ENCODE peak calls at places on chromosomes 12 and 14, in six cellular contexts. M is lung, Y is AG09319, F is psoas muscle, K is thyroid gland, R is ovary. S is an unnamed sample.

GRCh38 chr12:65419284-65420072 is 141.0 kb downstream of the MSRB3 start:
- DNase-seq in M (no peak), Y (no peak), F (no peak), K (no peak), R (no peak), S (no peak)

GRCh38 chr12:9669534-9669933 is at the start of gene CLEC2D:
- DNase-seq in M (no peak), Y (no peak), F (no peak), K (no peak), R (no peak), S (peak)

GRCh38 chr12:104478396-104479140 is 21.8 kb downstream of the CHST11 start:
- DNase-seq in M (no peak), Y (no peak), F (no peak), K (no peak), R (no peak), S (peak)

GRCh38 chr14:62847168-62847567 is 198.1 kb downstream of the KCNH5 start:
- DNase-seq in M (no peak), Y (no peak), F (no peak), K (no peak), R (no peak), S (no peak)

GRCh38 chr14:89748004-89748403 is 206.5 kb downstream of the EFCAB11 start:
- DNase-seq in M (no peak), Y (no peak), F (no peak), K (no peak), R (no peak), S (no peak)

GRCh38 chr14:30296956-30297405 is 262.0 kb upstream of the G2E3 start:
- DNase-seq in M (no peak), Y (no peak), F (no peak), K (no peak), R (no peak), S (no peak)

GRCh38 chr12:52585951-52586350 is 12.3 kb upstream of the KRT74 start:
- DNase-seq in M (no peak), Y (no peak), F (no peak), K (no peak), R (no peak), S (no peak)

GRCh38 chr12:123690191-123690840 is 19.4 kb downstream of the TCTN2 start:
- DNase-seq in M (no peak), Y (no peak), F (no peak), K (no peak), R (no peak), S (no peak)

GRCh38 chr14:68894802-68895201 is 84.3 kb downstream of the ACTN1 start:
- DNase-seq in M (no peak), Y (no peak), F (no peak), K (no peak), R (no peak), S (no peak)

GRCh38 chr14:39266589-39266870 is 32.8 kb downstream of the MIA2 start:
- DNase-seq in M (peak), Y (no peak), F (peak), K (peak), R (peak), S (no peak)

GRCh38 chr12:4807116-4807783 is 87.0 kb downstream of the GALNT8 start:
- DNase-seq in M (no peak), Y (no peak), F (no peak), K (no peak), R (no peak), S (no peak)

GRCh38 chr12:117111386-117112267 is 12.4 kb upstream of the TESC start:
- DNase-seq in M (no peak), Y (no peak), F (no peak), K (peak), R (no peak), S (no peak)

GRCh38 chr12:103798586-103798985 is 42.4 kb downstream of the NT5DC3 start:
- DNase-seq in M (no peak), Y (no peak), F (no peak), K (peak), R (no peak), S (no peak)

GRCh38 chr14:64303471-64303917 is 9.3 kb upstream of the ESR2 start:
- DNase-seq in M (no peak), Y (peak), F (no peak), K (no peak), R (no peak), S (peak)

GRCh38 chr12:68623984-68624383 is 13.3 kb downstream of the RAP1B start:
- DNase-seq in M (no peak), Y (no peak), F (no peak), K (no peak), R (no peak), S (no peak)

GRCh38 chr14:65287264-65288131 is 125.0 kb upstream of the FUT8 start:
- DNase-seq in M (no peak), Y (no peak), F (no peak), K (no peak), R (no peak), S (peak)

GRCh38 chr12:79407671-79408622 is 282.8 kb downstream of the PAWR start:
- DNase-seq in M (peak), Y (peak), F (peak), K (peak), R (peak), S (peak)

GRCh38 chr14:54451961-54452360 is 10.8 kb upstream of the CNIH1 start:
- DNase-seq in M (no peak), Y (no peak), F (no peak), K (no peak), R (no peak), S (no peak)

GRCh38 chr12:6426882-6427671 is 17.7 kb upstream of the CD27 start:
- DNase-seq in M (no peak), Y (no peak), F (no peak), K (peak), R (no peak), S (peak)

GRCh38 chr12:93177208-93178153 is 200.2 kb upstream of the NUDT4 start:
- DNase-seq in M (no peak), Y (no peak), F (no peak), K (no peak), R (peak), S (no peak)

GRCh38 chr12:52007158-52007921 is 594 bp downstream of the TAMALIN start:
- DNase-seq in M (no peak), Y (no peak), F (peak), K (peak), R (peak), S (peak)

GRCh38 chr12:60093428-60093827 is 497.6 kb downstream of the SLC16A7 start:
- DNase-seq in M (no peak), Y (no peak), F (no peak), K (no peak), R (no peak), S (no peak)

GRCh38 chr12:47307680-47308399 is 228.1 kb upstream of the AMIGO2 start:
- DNase-seq in M (peak), Y (peak), F (no peak), K (peak), R (no peak), S (peak)

GRCh38 chr12:71686658-71687025 is 760 bp downstream of the TMEM19 start:
- DNase-seq in M (no peak), Y (peak), F (no peak), K (no peak), R (no peak), S (no peak)

GRCh38 chr12:57434517-57435223 is at the start of gene INHBC:
- DNase-seq in M (no peak), Y (no peak), F (no peak), K (peak), R (no peak), S (no peak)

GRCh38 chr12:125989716-125990115 is 924.5 kb downstream of the AACS start:
- DNase-seq in M (no peak), Y (no peak), F (no peak), K (no peak), R (no peak), S (no peak)

GRCh38 chr14:104296388-104297312 is 158.3 kb downstream of the KIF26A start:
- DNase-seq in M (no peak), Y (no peak), F (no peak), K (no peak), R (peak), S (no peak)

GRCh38 chr14:101973356-101973755 is 9.0 kb downstream of the DYNC1H1 start:
- DNase-seq in M (no peak), Y (no peak), F (no peak), K (no peak), R (no peak), S (no peak)

GRCh38 chr14:106808458-106808857 is 1282.1 kb downstream of the TMEM121 start:
- DNase-seq in M (no peak), Y (no peak), F (no peak), K (no peak), R (no peak), S (no peak)

GRCh38 chr12:71405884-71406283 is 33.7 kb upstream of the LGR5 start:
- DNase-seq in M (no peak), Y (no peak), F (no peak), K (no peak), R (no peak), S (no peak)

GRCh38 chr12:21998295-21998694 is 47.7 kb upstream of the CMAS start:
- DNase-seq in M (no peak), Y (no peak), F (no peak), K (no peak), R (no peak), S (no peak)

GRCh38 chr12:77070382-77071294 is 5.3 kb upstream of the E2F7 start:
- DNase-seq in M (no peak), Y (no peak), F (no peak), K (no peak), R (no peak), S (peak)

GRCh38 chr14:99812096-99812750 is 19.0 kb downstream of the EML1 start:
- DNase-seq in M (no peak), Y (no peak), F (no peak), K (no peak), R (no peak), S (no peak)
- TF ChIP-seq CTCF in M (no peak), Y (no peak), F (no peak), K (no peak), R (no peak), S (no peak)

DNA sequence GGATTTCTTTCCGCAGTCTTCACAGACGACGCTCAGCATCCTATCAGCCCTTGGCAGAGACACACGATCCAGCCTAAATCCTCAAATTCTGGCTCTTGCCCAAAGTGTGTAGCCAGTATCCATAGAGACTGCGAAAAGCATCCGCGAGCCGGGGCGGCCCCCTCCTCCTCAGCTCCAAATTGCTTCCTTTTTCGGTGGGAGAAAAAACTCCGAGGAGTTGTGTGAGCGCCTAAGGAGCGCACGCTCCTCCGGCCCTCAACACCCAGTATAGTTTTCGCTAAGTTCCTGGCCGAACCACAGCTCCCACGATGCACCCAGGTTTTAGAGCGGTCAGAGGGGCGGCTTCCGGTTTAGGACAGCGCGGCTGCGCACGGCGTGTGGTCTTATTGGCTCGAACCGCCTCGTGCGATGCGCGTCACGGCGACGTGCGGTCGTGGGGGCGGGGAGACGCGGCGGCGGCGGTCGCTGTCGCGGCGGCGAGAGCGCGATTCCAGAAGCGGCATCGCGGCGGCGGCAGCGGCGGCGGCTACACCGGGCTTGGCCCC is at the start of gene ADIPOR2:
- DNase-seq in M (peak), Y (peak), F (peak), K (peak), R (peak), S (peak)
- TF ChIP-seq CTCF in M (no peak), Y (no peak), F (no peak), K (no peak), R (no peak), S (no peak)

GRCh38 chr12:48681738-48682532 is at the start of gene KANSL2:
- DNase-seq in M (peak), Y (peak), F (peak), K (peak), R (peak), S (peak)
- TF ChIP-seq CTCF in M (no peak), Y (no peak), F (no peak), K (no peak), R (no peak), S (no peak)

GRCh38 chr14:87813211-87813610 is 179.8 kb downstream of the GALC start:
- DNase-seq in M (no peak), Y (no peak), F (no peak), K (no peak), R (no peak), S (no peak)

GRCh38 chr14:87815121-87815520 is 177.9 kb downstream of the GALC start:
- DNase-seq in M (no peak), Y (no peak), F (no peak), K (no peak), R (no peak), S (no peak)

GRCh38 chr14:87811246-87811645 is 181.7 kb downstream of the GALC start:
- DNase-seq in M (no peak), Y (no peak), F (no peak), K (no peak), R (no peak), S (no peak)

GRCh38 chr14:87816421-87816820 is 176.6 kb downstream of the GALC start:
- DNase-seq in M (no peak), Y (no peak), F (no peak), K (no peak), R (no peak), S (no peak)

DNA sequence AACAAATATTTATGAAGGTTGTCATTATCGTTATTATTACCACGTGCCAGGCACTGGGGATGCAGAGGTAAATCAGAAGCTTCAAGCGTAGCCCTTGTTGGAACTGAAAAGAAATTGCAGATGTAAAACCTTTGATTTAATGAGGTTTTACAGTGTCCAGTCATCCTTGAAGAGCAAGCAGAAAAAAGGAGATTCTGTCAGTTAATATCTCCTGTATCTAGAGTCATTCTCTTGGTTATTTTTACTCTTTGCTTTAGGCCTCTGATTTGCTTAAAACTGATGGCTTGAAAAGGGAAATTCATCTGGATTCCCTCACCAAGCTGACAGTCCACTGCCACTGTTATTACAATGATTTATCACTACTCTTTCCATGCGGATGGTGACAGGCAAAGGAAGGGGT is 179.3 kb downstream of the GALC start:
- DNase-seq in M (no peak), Y (no peak), F (no peak), K (no peak), R (no peak), S (no peak)
- TF ChIP-seq CTCF in M (no peak), Y (no peak), F (no peak), K (no peak), R (no peak), S (no peak)

DNA sequence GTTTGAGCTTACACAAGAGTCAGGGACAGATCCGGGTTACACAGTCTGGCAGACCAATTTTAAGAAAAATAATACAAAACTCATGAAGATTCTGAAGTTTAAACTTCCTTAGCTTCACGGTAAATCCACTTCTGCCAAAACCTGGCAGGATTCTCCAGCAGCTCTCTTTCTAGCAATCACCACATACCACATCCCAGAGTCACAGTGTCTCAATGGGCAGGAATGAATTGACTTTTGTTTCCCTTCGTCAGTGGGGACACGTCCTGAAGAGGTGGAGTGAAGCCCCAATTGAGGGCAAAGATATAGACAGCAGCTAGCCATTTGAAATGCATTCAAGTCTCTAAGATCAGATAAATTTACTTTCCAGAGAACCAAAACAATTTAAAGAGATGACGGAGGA is 117.1 kb upstream of the ARHGAP5 start:
- DNase-seq in M (no peak), Y (no peak), F (no peak), K (no peak), R (no peak), S (no peak)
- TF ChIP-seq CTCF in M (no peak), Y (no peak), F (no peak), K (no peak), R (no peak), S (no peak)

DNA sequence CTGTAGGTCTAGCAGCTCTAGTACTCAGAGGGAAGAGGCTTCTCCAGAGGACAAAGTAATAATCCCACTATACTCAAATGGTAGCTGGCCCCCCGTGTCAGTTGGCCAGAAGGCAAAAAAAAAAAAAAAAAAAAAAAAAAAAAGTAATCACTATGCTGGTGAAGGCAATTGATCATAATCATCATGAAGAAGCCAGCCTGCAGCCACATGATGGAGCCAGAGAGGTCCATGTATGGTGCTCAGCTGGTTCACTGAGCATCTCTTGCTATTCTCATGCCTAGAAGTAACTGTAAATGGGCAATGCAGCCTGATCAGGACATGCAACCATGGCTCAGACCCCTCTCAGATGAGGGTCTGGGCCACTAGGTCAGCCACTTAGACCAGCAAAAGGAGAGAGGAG is 378.8 kb downstream of the MED13L start:
- DNase-seq in M (no peak), Y (no peak), F (no peak), K (no peak), R (no peak), S (no peak)
- TF ChIP-seq CTCF in M (no peak), Y (no peak), F (no peak), K (no peak), R (no peak), S (no peak)

DNA sequence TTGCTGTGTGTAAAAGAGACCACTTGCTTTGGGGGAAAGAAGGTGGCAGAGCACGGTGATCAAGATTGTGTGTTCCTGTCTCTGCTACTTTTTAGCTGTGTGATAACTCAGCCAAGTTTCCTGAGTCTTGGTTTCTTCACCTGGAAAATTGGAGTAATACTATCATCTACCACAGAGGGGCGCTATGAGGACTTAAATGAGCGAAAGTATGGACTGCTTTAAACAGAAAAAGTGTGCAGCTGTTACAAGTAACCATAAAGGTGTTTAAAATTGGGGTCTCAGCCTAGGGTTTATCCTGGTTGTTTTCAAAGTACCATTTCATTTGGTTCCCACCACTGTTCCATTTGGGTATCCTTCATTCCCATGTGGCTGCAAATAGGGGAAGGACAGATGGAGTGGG is 65.9 kb upstream of the WSCD2 start:
- DNase-seq in M (no peak), Y (no peak), F (no peak), K (no peak), R (no peak), S (peak)
- TF ChIP-seq CTCF in M (no peak), Y (peak), F (no peak), K (no peak), R (no peak), S (peak)

GRCh38 chr12:98370976-98371375 is 144.4 kb upstream of the TMPO start:
- DNase-seq in M (no peak), Y (no peak), F (no peak), K (no peak), R (no peak), S (no peak)

GRCh38 chr12:98371419-98371818 is 144.0 kb upstream of the TMPO start:
- DNase-seq in M (no peak), Y (no peak), F (no peak), K (no peak), R (no peak), S (no peak)

GRCh38 chr12:98373982-98374381 is 141.4 kb upstream of the TMPO start:
- DNase-seq in M (no peak), Y (no peak), F (no peak), K (no peak), R (no peak), S (no peak)

GRCh38 chr12:98372340-98373018 is 142.9 kb upstream of the TMPO start:
- DNase-seq in M (no peak), Y (no peak), F (no peak), K (no peak), R (no peak), S (no peak)

DNA sequence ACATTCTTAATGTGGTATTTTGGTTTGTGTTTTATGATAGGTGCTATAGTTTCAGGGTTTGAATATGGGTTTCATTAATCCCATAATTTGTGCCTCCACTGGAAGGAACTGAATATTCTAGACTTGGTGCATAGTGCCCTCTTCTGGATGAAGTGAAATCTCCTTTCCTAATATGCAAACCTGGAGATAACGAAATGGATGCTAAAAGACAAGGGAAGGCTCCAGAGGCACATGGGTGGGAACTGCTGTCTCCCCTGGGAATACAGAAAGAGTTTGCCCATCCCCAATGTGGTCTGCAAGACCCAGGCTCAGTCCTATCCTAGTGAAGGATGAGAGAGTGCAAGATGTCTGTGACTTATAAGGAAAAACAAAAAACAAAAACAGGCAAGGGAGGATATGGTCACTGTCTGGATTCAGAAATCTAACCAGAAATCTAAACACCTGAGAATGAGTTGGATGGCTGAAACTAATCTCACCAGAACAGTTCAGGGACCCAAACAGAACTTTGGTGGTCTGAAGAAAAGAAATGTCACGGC is 142.3 kb upstream of the TMPO start:
- DNase-seq in M (no peak), Y (no peak), F (no peak), K (no peak), R (no peak), S (peak)
- TF ChIP-seq CTCF in M (peak), Y (peak), F (peak), K (no peak), R (no peak), S (peak)

DNA sequence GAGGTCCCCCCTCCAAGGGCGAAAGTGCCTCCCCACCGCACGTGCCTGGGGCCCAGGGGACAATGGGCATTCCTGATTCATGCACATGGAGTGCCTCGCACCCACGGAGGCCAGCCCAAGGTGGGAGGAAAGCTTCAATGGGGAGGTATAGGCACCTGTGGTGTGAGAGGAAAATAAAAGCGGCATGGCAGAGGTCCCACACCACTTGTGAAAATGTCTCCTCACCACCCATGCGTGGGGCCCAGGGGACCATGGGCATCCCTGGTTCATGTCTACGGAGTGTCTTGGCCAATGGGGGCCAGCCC is 384.7 kb downstream of the ALG10 start:
- DNase-seq in M (peak), Y (no peak), F (peak), K (no peak), R (peak), S (peak)
- TF ChIP-seq CTCF in M (no peak), Y (no peak), F (no peak), K (no peak), R (no peak), S (no peak)

S was measured in GM13976.